ENCODE peak calls at places on chromosomes 3 and 15, in four cellular contexts. P is caudate nucleus, K is suprapubic skin, F is RWPE1. E is an unnamed sample.

GRCh38 chr3:99544819-99545281 is 93.5 kb upstream of the COL8A1 start:
- DNase-seq in K (no peak), F (no peak), P (no peak), E (peak)

GRCh38 chr3:13461169-13462124 is 18.7 kb upstream of the HDAC11 start:
- DNase-seq in P (no peak), F (peak), K (no peak), E (no peak)

GRCh38 chr15:43975326-43975725 is 148.5 kb downstream of the WDR76 start:
- DNase-seq in K (no peak), F (no peak), P (no peak), E (no peak)

GRCh38 chr15:60865507-60865906 is 363.6 kb downstream of the RORA start:
- DNase-seq in F (peak), K (no peak), P (no peak), E (peak)

GRCh38 chr15:25055356-25056068 is 100.7 kb downstream of the SNRPN start:
- DNase-seq in K (no peak), P (no peak), F (no peak), E (no peak)

GRCh38 chr3:32951410-32951811 is at the start of gene CCR4:
- DNase-seq in F (no peak), P (no peak), K (no peak), E (no peak)

GRCh38 chr3:57787867-57788623 is 31.9 kb downstream of the SLMAP start:
- DNase-seq in K (no peak), F (no peak), P (no peak), E (peak)

GRCh38 chr15:62600376-62600775 is 435.3 kb upstream of the C2CD4B start:
- DNase-seq in F (no peak), K (no peak), P (no peak), E (no peak)

GRCh38 chr15:43133429-43134156 is at the start of gene TMEM62:
- DNase-seq in F (peak), P (peak), K (peak), E (peak)

GRCh38 chr15:54150255-54150654 is 172.0 kb downstream of the UNC13C start:
- DNase-seq in F (no peak), P (no peak), K (no peak), E (no peak)

GRCh38 chr15:53126144-53126543 is 336.0 kb upstream of the ONECUT1 start:
- DNase-seq in F (no peak), P (no peak), K (no peak), E (no peak)

GRCh38 chr3:195100903-195101591 is 169.9 kb downstream of the XXYLT1 start:
- DNase-seq in K (peak), P (no peak), F (no peak), E (no peak)

GRCh38 chr3:71429610-71429988 is 153.9 kb downstream of the FOXP1 start:
- DNase-seq in P (no peak), K (no peak), F (no peak), E (no peak)

GRCh38 chr3:126113733-126114132 is 29.8 kb upstream of the SLC41A3 start:
- DNase-seq in P (no peak), K (peak), F (no peak), E (no peak)

GRCh38 chr3:123335007-123335670 is 113.8 kb downstream of the ADCY5 start:
- DNase-seq in F (no peak), P (no peak), K (peak), E (no peak)

GRCh38 chr3:49759226-49759625 is 27.1 kb downstream of the IP6K1 start:
- DNase-seq in P (no peak), F (no peak), K (no peak), E (no peak)

GRCh38 chr15:70111203-70112017 is 13.7 kb upstream of the TLE3 start:
- DNase-seq in P (no peak), K (no peak), F (no peak), E (peak)

GRCh38 chr3:52171577-52172261 is 17.5 kb upstream of the POC1A start:
- DNase-seq in F (peak), P (no peak), K (peak), E (peak)

GRCh38 chr3:11212784-11213183 is 58.5 kb downstream of the HRH1 start:
- DNase-seq in P (no peak), F (no peak), K (peak), E (no peak)

GRCh38 chr15:57375827-57376694 is at the start of gene CGNL1:
- DNase-seq in F (peak), K (no peak), P (no peak), E (no peak)

GRCh38 chr15:77358545-77359240 is 61.2 kb downstream of the PEAK1 start:
- DNase-seq in P (no peak), K (no peak), F (no peak), E (no peak)

GRCh38 chr3:185912512-185912911 is 25.3 kb downstream of the TRA2B start:
- DNase-seq in F (no peak), P (no peak), K (no peak), E (no peak)

GRCh38 chr3:31981206-31982181 is at the start of the genes OSBPL10 and ZNF860:
- DNase-seq in P (no peak), F (peak), K (peak), E (peak)

GRCh38 chr15:93037341-93038063 is 51.5 kb downstream of the RGMA start:
- DNase-seq in P (no peak), F (no peak), K (peak), E (peak)

GRCh38 chr3:12503126-12503952 is 19.1 kb downstream of the TSEN2 start:
- DNase-seq in F (no peak), P (no peak), K (no peak), E (no peak)

GRCh38 chr3:193052294-193052693 is 134.6 kb upstream of the MB21D2 start:
- DNase-seq in F (no peak), K (no peak), P (no peak), E (no peak)

DNA sequence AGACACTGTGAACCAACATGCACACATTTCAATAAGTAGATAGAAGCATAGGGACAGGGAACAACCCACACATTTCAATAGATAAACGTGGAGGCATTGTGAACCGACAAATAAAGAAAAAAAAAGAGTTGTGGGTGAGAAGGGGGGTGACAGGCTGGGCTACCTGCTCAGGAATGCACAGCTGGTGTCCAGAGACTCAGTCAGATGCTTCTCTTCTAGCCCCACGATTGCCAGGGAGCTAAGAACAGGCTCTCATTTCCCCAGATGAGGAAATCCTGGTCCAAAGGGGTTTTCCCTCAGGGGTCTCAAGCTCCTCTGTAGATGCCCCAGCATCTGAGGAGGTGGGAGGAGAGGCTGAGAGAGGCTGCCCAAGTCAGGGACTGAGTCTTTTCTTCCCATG is 35.5 kb downstream of the BNC1 start:
- DNase-seq in P (no peak), F (no peak), K (no peak), E (no peak)
- H3K27ac ChIP-seq in P (no peak), F (no peak), K (no peak), E (no peak)

DNA sequence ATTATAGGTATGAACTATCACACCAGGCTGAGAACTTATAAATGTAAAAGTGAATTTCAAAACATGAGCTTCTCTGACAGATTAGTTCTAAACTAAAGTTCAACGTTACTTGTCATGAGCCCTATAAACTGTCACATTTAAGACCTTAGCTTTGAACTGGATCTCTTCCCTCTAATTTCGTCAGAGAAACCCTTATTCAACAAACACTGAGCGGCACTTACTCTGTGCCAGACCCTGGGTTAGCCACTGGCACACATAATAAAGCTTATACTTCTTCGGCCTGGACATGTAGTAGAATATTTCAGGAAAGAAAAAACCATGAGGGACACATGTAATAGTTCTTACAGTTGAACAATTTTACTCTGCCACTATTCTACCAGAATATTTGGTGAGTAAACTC is 5.6 kb downstream of the PCYT1A start:
- DNase-seq in F (no peak), K (no peak), P (no peak), E (no peak)
- H3K27ac ChIP-seq in F (peak), K (no peak), P (no peak), E (peak)

GRCh38 chr15:99447497-99448371 is 118.0 kb upstream of the MEF2A start:
- DNase-seq in F (no peak), P (no peak), K (no peak), E (no peak)
- H3K27ac ChIP-seq in F (peak), P (no peak), K (no peak), E (no peak)

GRCh38 chr3:42515976-42516375 is 13.5 kb downstream of the VIPR1 start:
- DNase-seq in F (no peak), P (no peak), K (no peak), E (no peak)
- H3K27ac ChIP-seq in F (peak), P (no peak), K (peak), E (peak)

DNA sequence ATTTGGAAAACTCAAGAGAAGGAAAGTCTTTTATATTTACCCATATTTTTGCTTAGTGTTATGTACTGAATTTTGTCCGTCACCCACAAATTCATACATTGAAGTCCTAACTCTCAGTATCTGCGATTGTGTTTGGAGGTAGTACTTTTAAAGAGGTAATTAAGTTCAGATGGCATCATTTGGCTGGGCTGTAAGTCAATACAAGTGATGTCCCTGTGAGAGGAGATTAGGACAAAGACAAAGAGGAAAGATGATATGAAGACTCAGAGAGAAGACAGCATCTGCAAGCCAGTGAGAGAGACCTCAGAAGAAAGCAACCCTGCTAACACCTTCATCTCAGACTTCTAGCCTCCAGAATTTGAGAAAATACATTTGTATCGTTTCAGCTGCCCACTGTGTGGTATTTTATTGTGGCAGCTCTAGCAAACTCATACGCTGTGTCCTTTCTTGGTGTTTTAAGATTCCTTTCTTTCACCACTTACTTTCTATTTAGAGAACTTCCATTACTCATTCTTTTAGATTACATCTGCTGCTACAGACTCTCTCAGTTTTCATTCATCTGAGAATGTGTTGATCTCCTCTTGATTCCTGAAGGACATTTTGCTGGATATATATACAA is 17.0 kb downstream of the LRCH3 start:
- DNase-seq in F (no peak), K (no peak), P (no peak), E (no peak)
- H3K27ac ChIP-seq in F (no peak), K (peak), P (no peak), E (no peak)

GRCh38 chr3:109874900-109875735 is 537.8 kb upstream of the DPPA4 start:
- DNase-seq in P (no peak), F (peak), K (no peak), E (peak)
- H3K27ac ChIP-seq in P (no peak), F (peak), K (no peak), E (no peak)

DNA sequence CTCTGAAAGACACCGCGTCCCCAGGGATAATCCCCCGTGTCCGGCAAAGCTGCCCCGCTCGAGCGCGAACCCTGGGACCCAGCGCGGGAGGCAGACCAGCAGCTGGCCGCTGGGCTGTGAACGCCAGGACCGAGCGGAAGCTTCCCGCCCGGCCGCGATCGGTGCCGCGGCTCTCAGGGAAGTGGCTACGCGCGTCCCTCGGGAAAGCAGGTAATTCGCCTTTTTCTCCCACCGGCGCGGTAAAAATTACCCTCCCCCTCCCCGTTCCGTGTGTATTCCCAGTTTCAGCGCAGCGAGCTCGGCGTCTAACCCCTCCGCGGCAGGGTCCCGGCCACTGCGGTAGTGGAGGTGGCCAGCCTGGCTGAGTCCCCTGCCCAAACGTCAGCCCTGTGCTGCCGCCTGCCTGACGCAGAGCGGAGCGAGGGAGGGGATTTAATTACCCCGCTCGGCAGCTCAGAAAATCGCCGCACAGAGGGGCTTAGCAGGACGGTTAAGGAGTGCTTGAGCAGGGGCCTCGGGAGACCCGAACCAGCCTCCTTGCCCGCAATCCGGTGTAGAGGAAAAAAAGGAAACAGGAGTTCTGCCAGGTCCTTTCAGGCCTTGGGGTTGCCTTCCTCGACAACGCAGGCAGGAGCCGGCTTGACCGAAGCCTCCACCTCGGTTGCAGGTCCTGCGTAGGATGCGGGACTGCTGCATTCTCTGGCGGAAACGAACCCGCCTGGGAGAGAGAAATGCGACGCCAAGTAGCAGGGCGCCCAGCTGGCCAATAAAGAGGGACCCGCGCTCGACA is 2.9 kb downstream of the GATA2 start:
- DNase-seq in F (no peak), K (peak), P (no peak), E (peak)
- H3K27ac ChIP-seq in F (peak), K (peak), P (peak), E (no peak)

DNA sequence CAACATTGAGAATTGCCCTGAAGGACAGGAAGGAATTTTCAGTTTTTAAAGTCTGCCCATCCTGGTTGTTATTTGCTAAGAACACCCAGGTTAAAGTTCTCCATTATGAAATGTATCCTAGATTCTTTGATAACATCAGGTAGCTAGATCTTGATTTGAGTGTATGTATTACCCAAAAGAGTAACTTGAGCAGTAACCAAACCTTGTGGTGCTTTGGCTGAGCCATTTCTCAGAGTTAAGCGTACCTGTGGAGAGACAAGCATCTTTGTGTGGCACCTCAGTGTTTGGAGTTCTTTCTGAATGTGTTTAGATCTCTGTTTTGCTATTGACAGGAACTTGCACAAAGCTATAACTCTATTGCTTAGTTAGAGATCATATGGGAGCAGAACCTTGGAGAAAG is 20.4 kb downstream of the CEP97 start:
- DNase-seq in F (no peak), K (no peak), P (no peak), E (no peak)
- H3K27ac ChIP-seq in F (no peak), K (no peak), P (no peak), E (no peak)

GRCh38 chr15:63928185-63928852 is 94.6 kb upstream of the HERC1 start:
- DNase-seq in F (no peak), K (peak), P (no peak), E (no peak)
- H3K27ac ChIP-seq in F (no peak), K (no peak), P (no peak), E (no peak)